ENCODE peak calls at places on chromosomes 4 and X, in seven cellular contexts. L, Y, O, F, P, W and J are unnamed samples.

GRCh38 chr4:158763462-158763861 is 5.4 kb upstream of the FNIP2 start:
- DNase-seq in W (no peak), L (no peak), O (no peak), F (no peak), P (no peak), Y (peak; percentile 13), J (no peak)

GRCh38 chrX:1025413-1025812 is 187.0 kb downstream of the CRLF2 start:
- DNase-seq in L (no peak), Y (no peak), P (no peak), F (no peak), O (no peak), W (no peak), J (no peak)

GRCh38 chrX:149467920-149468319 is 37.2 kb downstream of the IDS start:
- DNase-seq in L (peak; percentile 59), O (no peak), W (no peak), Y (no peak), F (no peak), P (no peak), J (no peak)

GRCh38 chr4:66034671-66035070 is 364.4 kb upstream of the EPHA5 start:
- DNase-seq in W (no peak), Y (no peak), L (no peak), O (no peak), F (no peak), P (no peak), J (no peak)

GRCh38 chr4:75542824-75543223 is 13.0 kb upstream of the ODAPH start:
- DNase-seq in W (peak; percentile 89), L (no peak), Y (no peak), O (no peak), F (peak; percentile 77), P (no peak), J (no peak)

GRCh38 chrX:10007604-10008003 is 40.4 kb downstream of the CLDN34 start:
- DNase-seq in F (no peak), L (no peak), O (no peak), Y (no peak), W (peak; percentile 36), P (no peak), J (no peak)

GRCh38 chr4:101701551-101701950 is 89.0 kb upstream of the BANK1 start:
- DNase-seq in O (no peak), L (no peak), Y (no peak), P (no peak), W (no peak), F (no peak), J (no peak)

GRCh38 chr4:6902318-6903042 is 7.1 kb upstream of the TBC1D14 start:
- DNase-seq in W (no peak), O (no peak), P (no peak), L (no peak), Y (no peak), F (no peak), J (no peak)

GRCh38 chr4:106627071-106627470 is 258.5 kb upstream of the GIMD1 start:
- DNase-seq in Y (no peak), P (no peak), L (no peak), W (no peak), F (no peak), O (no peak), J (no peak)

GRCh38 chr4:87069037-87069742 is 134.4 kb downstream of the AFF1 start:
- DNase-seq in L (no peak), O (no peak), Y (no peak), P (no peak), F (no peak), W (no peak), J (no peak)

GRCh38 chrX:9622128-9622527 is 143.5 kb downstream of the GPR143 start:
- DNase-seq in L (no peak), F (no peak), P (no peak), O (peak; percentile 13), W (no peak), Y (no peak), J (no peak)

GRCh38 chr4:174248407-174248806 is 35.1 kb downstream of the FBXO8 start:
- DNase-seq in W (no peak), O (no peak), P (no peak), Y (no peak), L (no peak), F (no peak), J (no peak)

GRCh38 chr4:3470244-3471097 is 7.4 kb downstream of the DOK7 start:
- DNase-seq in F (no peak), Y (no peak), P (no peak), W (peak; percentile 31), L (no peak), O (no peak), J (no peak)

GRCh38 chr4:26568446-26568994 is 15.4 kb upstream of the TBC1D19 start:
- DNase-seq in P (no peak), O (no peak), W (peak; percentile 97), L (no peak), Y (no peak), F (peak; percentile 95), J (no peak)

GRCh38 chr4:169271692-169272007 is 894 bp upstream of the SH3RF1 start:
- DNase-seq in W (no peak), P (no peak), F (no peak), O (no peak), L (no peak), Y (no peak), J (no peak)

GRCh38 chr4:113635739-113636437 is 125.7 kb downstream of the CAMK2D start:
- DNase-seq in F (peak; percentile 7), W (peak; percentile 56), P (no peak), O (no peak), Y (no peak), L (no peak), J (no peak)

GRCh38 chrX:132676561-132677186 is 187.8 kb upstream of the MBNL3 start:
- DNase-seq in P (no peak), W (no peak), L (no peak), F (no peak), O (no peak), Y (peak; percentile 36), J (no peak)

GRCh38 chr4:148441986-148442829 is at the start of gene NR3C2:
- DNase-seq in O (peak; percentile 93), F (peak; percentile 96), L (peak; percentile 99), Y (peak; percentile 99), W (peak; percentile 93), P (peak; percentile 92), J (peak; percentile 97)

GRCh38 chrX:154750301-154751120 is at the start of gene GAB3:
- DNase-seq in W (peak; percentile 65), P (no peak), L (peak; percentile 72), Y (peak; percentile 55), O (peak; percentile 51), F (no peak), J (peak; percentile 8)

GRCh38 chr4:112546476-112546875 is 30.5 kb upstream of the NEUROG2 start:
- DNase-seq in L (no peak), Y (no peak), P (no peak), F (no peak), O (no peak), W (no peak), J (no peak)

GRCh38 chr4:168183717-168184571 is 91.6 kb downstream of the ANXA10 start:
- DNase-seq in L (no peak), F (no peak), O (no peak), W (peak; percentile 71), P (no peak), Y (peak; percentile 49), J (no peak)

GRCh38 chrX:129726307-129727111 is 12.3 kb upstream of the XPNPEP2 start:
- DNase-seq in O (peak; percentile 50), F (peak; percentile 41), Y (peak; percentile 77), P (peak; percentile 2), L (peak; percentile 68), W (peak; percentile 70), J (no peak)

GRCh38 chrX:42976729-42977366 is 198.9 kb upstream of the PPP1R2C start:
- DNase-seq in Y (peak; percentile 2), P (no peak), F (no peak), L (no peak), W (no peak), O (no peak), J (no peak)

GRCh38 chr4:8328456-8328855 is 58.9 kb downstream of the HTRA3 start:
- DNase-seq in O (no peak), Y (no peak), L (no peak), F (no peak), W (no peak), P (no peak), J (no peak)